ENCODE peak calls at places on chromosomes 7 and 10, in eight cellular contexts. V, P, H, A, S, R, D and Q are unnamed samples. For H3K27me3, the result is how much of the 10 kb centered on the place peaks cover.

GRCh38 chr7:155746188-155746587 is 66.1 kb downstream of the SHH start:
- DNase-seq in H (no peak), A (no peak), V (no peak), R (no peak), D (no peak), S (no peak), P (no peak), Q (no peak)

GRCh38 chr7:142835487-142835886 is 19.4 kb upstream of the EPHB6 start:
- DNase-seq in S (no peak), D (no peak), H (no peak), A (no peak), R (no peak), V (peak), P (no peak), Q (no peak)

GRCh38 chr10:557792-558328 is 131.6 kb downstream of the DIP2C start:
- DNase-seq in H (no peak), D (no peak), A (no peak), V (peak), S (no peak), R (peak), P (no peak), Q (no peak)

GRCh38 chr10:131006458-131007256 is 304.9 kb downstream of the TCERG1L start:
- DNase-seq in D (no peak), P (no peak), S (no peak), R (no peak), H (no peak), A (no peak), V (no peak), Q (no peak)

GRCh38 chr10:49023752-49024151 is 84.1 kb upstream of the LRRC18 start:
- DNase-seq in R (no peak), V (no peak), D (no peak), H (no peak), A (no peak), S (no peak), P (no peak), Q (peak)

GRCh38 chr10:57707300-57707658 is 560.4 kb downstream of the IPMK start:
- DNase-seq in P (no peak), A (no peak), S (no peak), D (no peak), H (no peak), V (no peak), R (no peak), Q (no peak)

GRCh38 chr10:21832751-21833150 is 170.8 kb downstream of the DNAJC1 start:
- DNase-seq in R (no peak), S (no peak), H (no peak), A (no peak), V (no peak), P (no peak), D (peak), Q (no peak)

GRCh38 chr7:36305226-36305625 is 84.4 kb upstream of the ANLN start:
- DNase-seq in S (peak), A (no peak), H (no peak), D (no peak), P (no peak), V (no peak), R (no peak), Q (no peak)

GRCh38 chr10:77877461-77878344 is 48.9 kb downstream of the DLG5 start:
- DNase-seq in P (peak), V (peak), A (no peak), S (peak), R (peak), D (peak), H (peak), Q (peak)

GRCh38 chr10:6052247-6053221 is 9.6 kb downstream of the IL2RA start:
- DNase-seq in S (no peak), V (no peak), R (no peak), D (no peak), P (peak), A (peak), H (no peak), Q (no peak)

GRCh38 chr7:142440219-142441073 is 182.6 kb upstream of the PRSS58 start:
- DNase-seq in S (no peak), A (no peak), D (peak), H (no peak), R (peak), V (peak), P (no peak), Q (no peak)

GRCh38 chr7:99624487-99624886 is 7.7 kb downstream of the ZSCAN25 start:
- DNase-seq in S (no peak), H (no peak), D (no peak), V (no peak), R (no peak), A (peak), P (peak), Q (no peak)

GRCh38 chr10:4174197-4174596 is 389.2 kb upstream of the KLF6 start:
- DNase-seq in V (peak), A (no peak), S (no peak), P (no peak), D (no peak), R (peak), H (no peak), Q (no peak)

GRCh38 chr10:80516506-80517075 is 21.1 kb upstream of the SH2D4B start:
- DNase-seq in V (no peak), D (no peak), R (no peak), S (no peak), P (no peak), A (no peak), H (no peak), Q (no peak)

GRCh38 chr7:137715546-137715945 is 131.2 kb downstream of the DGKI start:
- DNase-seq in A (no peak), D (peak), V (no peak), P (no peak), H (no peak), S (no peak), R (no peak), Q (no peak)

GRCh38 chr10:112715581-112715980 is 234.5 kb upstream of the TCF7L2 start:
- DNase-seq in P (no peak), R (no peak), A (no peak), V (no peak), D (no peak), H (no peak), S (no peak), Q (peak)

GRCh38 chr7:129574487-129574886 is 37.0 kb upstream of the NRF1 start:
- DNase-seq in P (no peak), V (no peak), S (peak), D (peak), R (no peak), H (peak), A (no peak), Q (no peak)

GRCh38 chr10:4451512-4451911 is 374.5 kb upstream of the AKR1E2 start:
- DNase-seq in A (no peak), P (no peak), D (no peak), R (no peak), S (no peak), H (no peak), V (no peak), Q (no peak)

GRCh38 chr10:74437822-74438221 is 286.8 kb downstream of the ADK start:
- DNase-seq in A (no peak), D (peak), P (no peak), S (no peak), V (peak), H (no peak), R (no peak), Q (no peak)

GRCh38 chr7:71752171-71752935 is 620.4 kb downstream of the GALNT17 start:
- DNase-seq in V (peak), R (peak), H (peak), S (peak), D (no peak), P (no peak), A (no peak), Q (peak)

GRCh38 chr7:16514271-16514670 is 12.4 kb upstream of the LRRC72 start:
- DNase-seq in A (no peak), H (no peak), V (no peak), R (peak), D (no peak), S (no peak), P (no peak), Q (no peak)

GRCh38 chr10:127354992-127355391 is 158.6 kb upstream of the INSYN2A start:
- DNase-seq in R (no peak), P (no peak), D (no peak), V (no peak), S (no peak), H (no peak), A (no peak), Q (no peak)

GRCh38 chr7:319267-319661 is 29.3 kb downstream of the FOXL3 start:
- DNase-seq in A (no peak), V (no peak), H (no peak), P (no peak), R (no peak), S (no peak), D (no peak), Q (no peak)
- H3K27me3 ChIP-seq in A (under half), V (under half), H (under half), P (under half), R (under half), S (under half), D (under half), Q (under half)

GRCh38 chr10:117536862-117537435 is 5.6 kb upstream of the EMX2 start:
- DNase-seq in P (no peak), S (no peak), R (no peak), A (no peak), V (peak), D (no peak), H (no peak), Q (no peak)
- H3K27me3 ChIP-seq in P (under half), S (under half), R (half or more), A (half or more), V (half or more), D (half or more), H (half or more), Q (half or more)

GRCh38 chr7:114860196-114860595 is 61.7 kb upstream of the MDFIC start:
- DNase-seq in P (no peak), R (no peak), A (no peak), V (no peak), H (no peak), D (no peak), S (no peak), Q (no peak)
- H3K27me3 ChIP-seq in P (under half), R (under half), A (under half), V (under half), H (under half), D (under half), S (under half), Q (under half)

GRCh38 chr10:100802196-100802595 is 56.8 kb downstream of the PAX2 start:
- DNase-seq in D (no peak), S (no peak), R (no peak), H (no peak), P (no peak), A (no peak), V (no peak), Q (no peak)
- H3K27me3 ChIP-seq in D (under half), S (under half), R (under half), H (under half), P (under half), A (half or more), V (under half), Q (half or more)

DNA sequence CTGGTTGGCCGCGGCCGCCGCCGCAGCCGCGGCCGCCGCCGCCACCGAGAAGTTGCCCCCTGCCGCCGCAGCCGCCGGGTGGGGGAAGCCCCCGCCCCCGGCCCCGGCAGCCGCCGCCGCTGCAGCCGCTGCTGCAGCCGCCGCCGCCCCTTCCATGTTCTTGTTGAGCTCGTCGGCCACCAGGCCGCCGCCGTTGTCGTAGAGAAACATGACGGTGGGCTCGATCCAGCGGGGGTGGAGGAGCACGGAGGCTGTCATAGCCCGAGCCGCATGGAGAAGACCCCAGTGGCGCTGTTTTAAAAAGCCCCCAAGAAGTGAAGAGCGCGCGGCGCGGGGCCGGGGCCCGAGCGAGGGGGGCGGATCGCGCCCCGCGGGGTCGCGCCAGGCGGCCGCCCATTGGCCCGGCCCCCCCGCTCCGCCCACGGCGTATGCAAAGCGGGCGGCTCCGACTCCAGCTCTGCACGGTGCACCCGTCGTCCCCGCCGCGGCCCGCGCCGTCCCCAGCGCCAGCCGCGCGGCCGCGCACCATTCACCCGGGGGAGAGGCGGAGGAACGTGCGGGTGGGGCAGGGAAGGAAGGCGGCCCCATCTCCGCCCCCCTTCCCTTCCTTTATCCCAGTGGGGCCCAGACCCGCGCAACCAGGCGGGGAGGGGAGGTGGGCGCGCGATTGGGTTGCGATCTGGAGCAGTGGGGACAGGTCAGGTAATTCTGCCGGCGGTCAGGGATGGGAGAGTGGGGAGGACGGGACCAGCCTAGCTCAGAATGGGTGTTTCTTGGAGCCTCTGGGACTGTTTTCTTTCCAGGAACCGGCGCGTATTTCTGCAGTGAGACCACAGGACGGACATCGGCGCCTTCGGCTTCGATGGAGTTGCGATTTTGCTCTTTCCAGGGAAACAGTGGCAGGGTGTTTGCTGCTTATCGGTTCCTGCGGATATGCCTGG is at the start of gene HOXA13:
- DNase-seq in A (no peak), S (no peak), P (no peak), V (no peak), H (no peak), R (peak), D (no peak), Q (peak)
- H3K27me3 ChIP-seq in A (half or more), S (under half), P (half or more), V (half or more), H (half or more), R (half or more), D (half or more), Q (half or more)

GRCh38 chr10:79207726-79208125 is 139.0 kb downstream of the ZMIZ1 start:
- DNase-seq in P (no peak), R (no peak), V (no peak), D (no peak), H (no peak), S (no peak), A (no peak), Q (no peak)
- H3K27me3 ChIP-seq in P (under half), R (under half), V (under half), D (under half), H (under half), S (under half), A (under half), Q (under half)

GRCh38 chr7:101557978-101558741 is 70.9 kb downstream of the MYL10 start:
- DNase-seq in P (no peak), D (no peak), R (no peak), A (no peak), V (no peak), H (no peak), S (no peak), Q (no peak)
- H3K27me3 ChIP-seq in P (under half), D (under half), R (under half), A (under half), V (under half), H (under half), S (under half), Q (under half)